ENCODE peak calls at places on chromosomes 5 and 9, in eight cellular contexts. One of them, this sample, is unnamed. For H3K4me1, the result is how much of the 10 kb centered on the place peaks cover.

GRCh38 chr5:159340511-159340910 is 10.2 kb upstream of the IL12B start:
- DNase-seq in spleen: no peak
- DNase-seq in colonic mucosa: no peak
- DNase-seq in transverse colon: no peak
- DNase-seq in fibroblast of lung: no peak
- DNase-seq in NT2/D1: no peak
- DNase-seq in H1: no peak
- DNase-seq in IMR-90: no peak
- DNase-seq in this sample: no peak

GRCh38 chr5:167096816-167097215 is 1194.6 kb upstream of the WWC1 start:
- DNase-seq in fibroblast of lung: peak
- DNase-seq in transverse colon: no peak
- DNase-seq in NT2/D1: no peak
- DNase-seq in IMR-90: no peak
- DNase-seq in H1: no peak
- DNase-seq in colonic mucosa: no peak
- DNase-seq in spleen: no peak
- DNase-seq in this sample: peak

GRCh38 chr9:108049026-108049591 is 559.5 kb upstream of the KLF4 start:
- DNase-seq in transverse colon: no peak
- DNase-seq in spleen: no peak
- DNase-seq in colonic mucosa: peak
- DNase-seq in IMR-90: peak
- DNase-seq in H1: no peak
- DNase-seq in fibroblast of lung: peak
- DNase-seq in NT2/D1: no peak
- DNase-seq in this sample: peak

GRCh38 chr9:109166771-109167601 is at the start of gene FRRS1L:
- DNase-seq in spleen: no peak
- DNase-seq in NT2/D1: peak
- DNase-seq in transverse colon: no peak
- DNase-seq in fibroblast of lung: peak
- DNase-seq in IMR-90: no peak
- DNase-seq in H1: peak
- DNase-seq in colonic mucosa: no peak
- DNase-seq in this sample: peak

GRCh38 chr5:41772785-41773442 is 97.3 kb downstream of the OXCT1 start:
- DNase-seq in H1: no peak
- DNase-seq in colonic mucosa: no peak
- DNase-seq in IMR-90: peak
- DNase-seq in NT2/D1: no peak
- DNase-seq in fibroblast of lung: no peak
- DNase-seq in spleen: no peak
- DNase-seq in transverse colon: no peak
- DNase-seq in this sample: no peak

GRCh38 chr9:134179918-134180785 is 15.8 kb upstream of the RNU6ATAC start:
- DNase-seq in spleen: peak
- DNase-seq in IMR-90: no peak
- DNase-seq in fibroblast of lung: no peak
- DNase-seq in NT2/D1: no peak
- DNase-seq in transverse colon: no peak
- DNase-seq in colonic mucosa: no peak
- DNase-seq in H1: no peak
- DNase-seq in this sample: no peak

GRCh38 chr9:133405508-133406009 is 12.3 kb downstream of the REXO4 start:
- DNase-seq in spleen: no peak
- DNase-seq in colonic mucosa: no peak
- DNase-seq in H1: no peak
- DNase-seq in transverse colon: no peak
- DNase-seq in NT2/D1: no peak
- DNase-seq in fibroblast of lung: peak
- DNase-seq in IMR-90: peak
- DNase-seq in this sample: no peak

GRCh38 chr9:95735701-95736100 is 139.8 kb upstream of the ERCC6L2 start:
- DNase-seq in NT2/D1: no peak
- DNase-seq in IMR-90: no peak
- DNase-seq in transverse colon: no peak
- DNase-seq in colonic mucosa: no peak
- DNase-seq in fibroblast of lung: no peak
- DNase-seq in spleen: no peak
- DNase-seq in H1: no peak
- DNase-seq in this sample: no peak

GRCh38 chr9:125784286-125785049 is 37.3 kb downstream of the PBX3 start:
- DNase-seq in fibroblast of lung: peak
- DNase-seq in colonic mucosa: no peak
- DNase-seq in transverse colon: no peak
- DNase-seq in H1: no peak
- DNase-seq in spleen: no peak
- DNase-seq in IMR-90: peak
- DNase-seq in NT2/D1: no peak
- DNase-seq in this sample: no peak

GRCh38 chr5:162323471-162323870 is 255.9 kb downstream of the GABRG2 start:
- DNase-seq in NT2/D1: no peak
- DNase-seq in H1: no peak
- DNase-seq in colonic mucosa: peak
- DNase-seq in transverse colon: peak
- DNase-seq in fibroblast of lung: no peak
- DNase-seq in spleen: no peak
- DNase-seq in IMR-90: no peak
- DNase-seq in this sample: peak

GRCh38 chr9:27447036-27447700 is 76.9 kb upstream of the IFNK start:
- DNase-seq in IMR-90: no peak
- DNase-seq in spleen: no peak
- DNase-seq in NT2/D1: no peak
- DNase-seq in colonic mucosa: no peak
- DNase-seq in H1: no peak
- DNase-seq in transverse colon: no peak
- DNase-seq in fibroblast of lung: no peak
- DNase-seq in this sample: no peak

GRCh38 chr5:153571157-153571556 is 80.7 kb downstream of the GRIA1 start:
- DNase-seq in IMR-90: no peak
- DNase-seq in transverse colon: no peak
- DNase-seq in NT2/D1: no peak
- DNase-seq in fibroblast of lung: no peak
- DNase-seq in H1: no peak
- DNase-seq in colonic mucosa: no peak
- DNase-seq in spleen: no peak
- DNase-seq in this sample: no peak
- H3K4me1 ChIP-seq in IMR-90: under half
- H3K4me1 ChIP-seq in transverse colon: under half
- H3K4me1 ChIP-seq in NT2/D1: under half
- H3K4me1 ChIP-seq in fibroblast of lung: under half
- H3K4me1 ChIP-seq in H1: under half
- H3K4me1 ChIP-seq in colonic mucosa: under half
- H3K4me1 ChIP-seq in spleen: under half
- H3K4me1 ChIP-seq in this sample: under half

GRCh38 chr5:59460368-59461153 is 433.0 kb downstream of the PDE4D start:
- DNase-seq in transverse colon: no peak
- DNase-seq in spleen: no peak
- DNase-seq in H1: no peak
- DNase-seq in fibroblast of lung: no peak
- DNase-seq in NT2/D1: no peak
- DNase-seq in colonic mucosa: no peak
- DNase-seq in IMR-90: no peak
- DNase-seq in this sample: no peak
- H3K4me1 ChIP-seq in transverse colon: under half
- H3K4me1 ChIP-seq in spleen: under half
- H3K4me1 ChIP-seq in H1: under half
- H3K4me1 ChIP-seq in fibroblast of lung: under half
- H3K4me1 ChIP-seq in NT2/D1: under half
- H3K4me1 ChIP-seq in colonic mucosa: under half
- H3K4me1 ChIP-seq in IMR-90: under half
- H3K4me1 ChIP-seq in this sample: under half

GRCh38 chr5:27463446-27464149 is 425.2 kb upstream of the CDH9 start:
- DNase-seq in transverse colon: no peak
- DNase-seq in spleen: no peak
- DNase-seq in H1: no peak
- DNase-seq in NT2/D1: no peak
- DNase-seq in colonic mucosa: no peak
- DNase-seq in fibroblast of lung: no peak
- DNase-seq in IMR-90: no peak
- DNase-seq in this sample: no peak

GRCh38 chr5:27462936-27463335 is 424.6 kb upstream of the CDH9 start:
- DNase-seq in IMR-90: no peak
- DNase-seq in colonic mucosa: no peak
- DNase-seq in transverse colon: no peak
- DNase-seq in NT2/D1: no peak
- DNase-seq in fibroblast of lung: no peak
- DNase-seq in H1: no peak
- DNase-seq in spleen: no peak
- DNase-seq in this sample: no peak

GRCh38 chr5:27458318-27458717 is 419.9 kb upstream of the CDH9 start:
- DNase-seq in H1: no peak
- DNase-seq in spleen: no peak
- DNase-seq in IMR-90: no peak
- DNase-seq in fibroblast of lung: no peak
- DNase-seq in colonic mucosa: no peak
- DNase-seq in NT2/D1: no peak
- DNase-seq in transverse colon: no peak
- DNase-seq in this sample: no peak
- H3K4me1 ChIP-seq in H1: under half
- H3K4me1 ChIP-seq in spleen: under half
- H3K4me1 ChIP-seq in IMR-90: under half
- H3K4me1 ChIP-seq in fibroblast of lung: under half
- H3K4me1 ChIP-seq in colonic mucosa: under half
- H3K4me1 ChIP-seq in NT2/D1: under half
- H3K4me1 ChIP-seq in transverse colon: under half
- H3K4me1 ChIP-seq in this sample: under half

GRCh38 chr5:153157156-153157555 is 333.3 kb upstream of the GRIA1 start:
- DNase-seq in spleen: no peak
- DNase-seq in fibroblast of lung: peak
- DNase-seq in IMR-90: no peak
- DNase-seq in H1: no peak
- DNase-seq in transverse colon: no peak
- DNase-seq in colonic mucosa: no peak
- DNase-seq in NT2/D1: no peak
- DNase-seq in this sample: no peak
- H3K4me1 ChIP-seq in spleen: under half
- H3K4me1 ChIP-seq in fibroblast of lung: under half
- H3K4me1 ChIP-seq in IMR-90: under half
- H3K4me1 ChIP-seq in H1: under half
- H3K4me1 ChIP-seq in transverse colon: under half
- H3K4me1 ChIP-seq in colonic mucosa: under half
- H3K4me1 ChIP-seq in NT2/D1: under half
- H3K4me1 ChIP-seq in this sample: under half

DNA sequence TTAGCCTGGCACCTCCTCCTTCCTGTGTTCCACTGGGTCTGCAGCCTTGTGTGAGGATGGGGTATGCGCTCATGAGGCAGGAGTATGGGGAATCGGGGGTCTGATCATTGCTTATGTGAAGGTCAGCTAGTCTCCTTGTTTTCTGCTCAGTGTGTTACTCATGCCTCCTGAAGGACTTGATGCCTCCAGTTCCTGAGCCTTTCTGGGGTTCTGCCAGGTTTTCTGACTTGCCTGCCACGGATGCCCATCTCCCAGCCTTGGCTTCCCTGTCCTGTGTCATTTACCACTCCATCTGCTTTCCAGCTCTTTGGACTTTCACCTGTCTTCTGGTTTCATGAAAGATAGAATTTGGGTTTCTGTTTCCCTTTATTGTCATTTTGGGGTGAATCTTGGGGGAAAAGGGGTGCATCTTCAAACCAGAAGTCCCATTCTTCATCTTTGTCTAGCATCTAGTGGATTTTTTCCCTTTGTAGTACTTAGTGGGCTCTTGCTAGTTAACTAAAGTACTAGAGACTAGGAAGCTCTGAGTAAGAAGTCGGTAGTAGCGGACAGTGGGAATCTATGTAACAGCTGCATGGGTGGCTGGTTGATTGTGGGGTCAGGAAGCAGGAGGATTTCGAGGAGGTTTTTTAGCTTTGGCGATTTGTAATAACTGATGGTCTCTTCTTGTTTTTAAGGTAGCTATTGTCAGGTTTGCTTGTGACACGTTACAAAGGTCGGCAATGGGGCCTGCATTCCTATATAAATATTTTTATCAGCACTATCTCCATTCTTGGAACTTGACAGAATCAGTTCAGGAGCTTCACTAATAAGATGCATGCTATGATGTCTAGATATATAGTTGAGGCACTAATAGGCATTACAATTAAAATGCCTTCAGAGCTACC is 8.2 kb downstream of the OTULIN start:
- DNase-seq in H1: no peak
- DNase-seq in IMR-90: peak
- DNase-seq in NT2/D1: no peak
- DNase-seq in colonic mucosa: no peak
- DNase-seq in fibroblast of lung: peak
- DNase-seq in spleen: no peak
- DNase-seq in transverse colon: no peak
- DNase-seq in this sample: no peak
- H3K4me1 ChIP-seq in H1: under half
- H3K4me1 ChIP-seq in IMR-90: under half
- H3K4me1 ChIP-seq in NT2/D1: under half
- H3K4me1 ChIP-seq in colonic mucosa: under half
- H3K4me1 ChIP-seq in fibroblast of lung: under half
- H3K4me1 ChIP-seq in spleen: half or more
- H3K4me1 ChIP-seq in transverse colon: half or more
- H3K4me1 ChIP-seq in this sample: under half

GRCh38 chr9:128912270-128912853 is 8.4 kb upstream of the PHYHD1 start:
- DNase-seq in IMR-90: peak
- DNase-seq in H1: no peak
- DNase-seq in fibroblast of lung: peak
- DNase-seq in transverse colon: no peak
- DNase-seq in spleen: no peak
- DNase-seq in colonic mucosa: no peak
- DNase-seq in NT2/D1: peak
- DNase-seq in this sample: peak
- H3K4me1 ChIP-seq in IMR-90: under half
- H3K4me1 ChIP-seq in H1: under half
- H3K4me1 ChIP-seq in fibroblast of lung: under half
- H3K4me1 ChIP-seq in transverse colon: under half
- H3K4me1 ChIP-seq in spleen: half or more
- H3K4me1 ChIP-seq in colonic mucosa: under half
- H3K4me1 ChIP-seq in NT2/D1: under half
- H3K4me1 ChIP-seq in this sample: under half

DNA sequence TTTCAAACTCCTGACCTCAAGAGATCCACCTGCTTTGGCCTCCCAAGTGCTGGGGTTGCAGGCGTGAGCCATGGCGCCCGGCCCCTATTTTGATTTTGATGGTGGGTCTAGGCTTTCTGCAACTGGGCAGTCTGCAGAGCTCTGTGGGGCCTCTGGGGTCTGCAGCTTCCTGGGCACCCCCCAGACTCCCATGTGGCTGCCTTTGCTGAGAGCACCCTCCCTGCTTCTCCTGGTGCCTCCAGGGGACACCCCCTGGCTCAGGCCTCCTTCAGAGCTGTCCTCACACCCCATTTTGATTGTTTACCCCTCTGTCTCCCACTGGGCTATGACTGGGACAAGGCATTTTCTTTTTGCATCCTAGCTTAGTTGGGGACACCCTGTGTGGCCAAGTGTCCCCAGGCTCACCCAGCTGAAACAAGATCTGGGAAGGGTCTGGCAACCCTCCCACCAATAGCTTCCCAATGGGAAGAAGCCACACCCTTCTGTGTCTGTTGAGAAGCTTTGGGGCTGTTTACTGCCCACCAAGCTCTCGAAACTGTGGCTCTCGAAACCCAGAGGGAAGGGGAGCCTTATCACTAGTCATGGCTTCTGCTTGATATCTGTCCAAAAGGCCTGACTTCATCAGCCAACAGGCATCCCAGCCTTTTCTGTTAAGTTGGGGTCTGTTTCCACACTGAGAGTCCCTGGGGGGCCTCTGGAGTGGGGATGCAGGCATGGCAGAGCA is 204.4 kb upstream of the IER5L start:
- DNase-seq in NT2/D1: no peak
- DNase-seq in fibroblast of lung: no peak
- DNase-seq in H1: no peak
- DNase-seq in colonic mucosa: no peak
- DNase-seq in spleen: no peak
- DNase-seq in transverse colon: no peak
- DNase-seq in IMR-90: no peak
- DNase-seq in this sample: no peak
- H3K4me1 ChIP-seq in NT2/D1: under half
- H3K4me1 ChIP-seq in fibroblast of lung: under half
- H3K4me1 ChIP-seq in H1: under half
- H3K4me1 ChIP-seq in colonic mucosa: under half
- H3K4me1 ChIP-seq in spleen: under half
- H3K4me1 ChIP-seq in transverse colon: under half
- H3K4me1 ChIP-seq in IMR-90: under half
- H3K4me1 ChIP-seq in this sample: under half